ENCODE peak calls at places on chromosomes 5 and 9, in eight cellular contexts. Q is neural crest cell; O is stimulated activated CD4-positive, alpha-beta T cell treated with anti-CD3 and anti-CD28 coated beads, Interleukin-2, amount 100 ng/mL, for 48 hours; Z is DMS153; N is AG08396; S is LHCN-M2; A is astrocyte of the spinal cord; M is HEK293T. P is an unnamed sample.

GRCh38 chr9:123569343-123569694 is 213.3 kb downstream of the CRB2 start:
- DNase-seq in A (no peak), N (no peak), Q (no peak), O (no peak), M (no peak), S (no peak), Z (no peak), P (no peak)

GRCh38 chr5:142474426-142474825 is 149.6 kb upstream of the SPRY4 start:
- DNase-seq in N (peak), O (no peak), M (no peak), S (peak), Z (no peak), Q (no peak), A (peak), P (no peak)

GRCh38 chr9:3898371-3899218 is 372.8 kb upstream of the RFX3 start:
- DNase-seq in A (no peak), Z (no peak), O (no peak), S (no peak), Q (no peak), M (no peak), N (no peak), P (no peak)

GRCh38 chr5:68419637-68420452 is 204.3 kb downstream of the PIK3R1 start:
- DNase-seq in O (no peak), Q (no peak), M (no peak), A (peak), Z (no peak), N (no peak), S (peak), P (peak)

GRCh38 chr5:141574122-141574510 is 44.7 kb downstream of the DIAPH1 start:
- DNase-seq in O (no peak), N (no peak), A (no peak), Z (no peak), Q (no peak), S (no peak), M (no peak), P (no peak)

GRCh38 chr9:128117613-128118471 is 9.7 kb downstream of the PTGES2 start:
- DNase-seq in N (peak), M (peak), Z (peak), A (peak), O (peak), Q (peak), S (peak), P (peak)

GRCh38 chr9:93959739-93960154 is 4.6 kb upstream of the BARX1 start:
- DNase-seq in Q (no peak), M (no peak), A (peak), N (no peak), Z (no peak), O (no peak), S (no peak), P (no peak)

GRCh38 chr9:11328326-11328725 is 715.5 kb upstream of the PTPRD start:
- DNase-seq in M (no peak), N (no peak), Q (no peak), S (no peak), O (no peak), Z (no peak), A (no peak), P (no peak)

GRCh38 chr9:5518937-5519319 is 8.6 kb downstream of the PDCD1LG2 start:
- DNase-seq in S (no peak), Z (no peak), O (no peak), M (no peak), Q (no peak), N (no peak), A (no peak), P (no peak)

GRCh38 chr5:103177543-103177942 is 57.4 kb downstream of the PPIP5K2 start:
- DNase-seq in S (no peak), A (no peak), M (no peak), Z (no peak), O (no peak), Q (no peak), N (no peak), P (no peak)

GRCh38 chr5:174607205-174607604 is 117.2 kb upstream of the MSX2 start:
- DNase-seq in M (no peak), A (no peak), Z (no peak), Q (no peak), O (no peak), N (no peak), S (no peak), P (no peak)

GRCh38 chr5:71969464-71969863 is 137.8 kb upstream of the MAP1B start:
- DNase-seq in Z (no peak), O (no peak), S (no peak), N (no peak), A (no peak), M (no peak), Q (no peak), P (no peak)

GRCh38 chr5:96146675-96147074 is 185.0 kb upstream of the ELL2 start:
- DNase-seq in A (peak), O (no peak), M (no peak), Z (no peak), N (peak), S (peak), Q (no peak), P (no peak)

GRCh38 chr5:10578869-10579268 is 15.0 kb downstream of the ANKRD33B start:
- DNase-seq in S (no peak), Q (no peak), Z (no peak), M (no peak), N (no peak), A (no peak), O (no peak), P (no peak)

P was measured in GOT3.